ENCODE peak calls at places on chromosome 9, in ten cellular contexts. N, E, B, R, Q, T, P, Y, F and V are unnamed samples.

GRCh38 chr9:124502711-124503702 is 4.2 kb downstream of the NR5A1 start:
- DNase-seq in N (no peak), E (no peak), B (no peak), R (peak), Q (peak), T (no peak), P (peak), Y (no peak), F (no peak), V (no peak)

GRCh38 chr9:125558453-125559084 is 148.4 kb downstream of the MAPKAP1 start:
- DNase-seq in N (peak), E (peak), B (no peak), R (peak), Q (peak), T (no peak), P (no peak), Y (peak), F (peak), V (no peak)

GRCh38 chr9:135037521-135038250 is 49.8 kb upstream of the OLFM1 start:
- DNase-seq in N (no peak), E (no peak), B (no peak), R (no peak), Q (no peak), T (no peak), P (no peak), Y (no peak), F (no peak), V (no peak)

GRCh38 chr9:4324513-4324912 is 24.6 kb upstream of the GLIS3 start:
- DNase-seq in N (no peak), E (peak), B (no peak), R (peak), Q (peak), T (no peak), P (no peak), Y (no peak), F (no peak), V (no peak)

GRCh38 chr9:78695521-78695920 is 398.6 kb downstream of the PSAT1 start:
- DNase-seq in N (no peak), E (no peak), B (no peak), R (no peak), Q (no peak), T (no peak), P (no peak), Y (no peak), F (no peak), V (no peak)

GRCh38 chr9:93663877-93664548 is 87.6 kb downstream of the PHF2 start:
- DNase-seq in N (no peak), E (no peak), B (no peak), R (no peak), Q (no peak), T (no peak), P (peak), Y (no peak), F (no peak), V (no peak)

GRCh38 chr9:96015876-96016686 is 140.6 kb downstream of the ERCC6L2 start:
- DNase-seq in N (peak), E (no peak), B (no peak), R (no peak), Q (no peak), T (no peak), P (no peak), Y (no peak), F (no peak), V (peak)

GRCh38 chr9:114034176-114034575 is 43.9 kb downstream of the AMBP start:
- DNase-seq in N (no peak), E (no peak), B (no peak), R (no peak), Q (no peak), T (no peak), P (no peak), Y (no peak), F (no peak), V (no peak)

GRCh38 chr9:34783951-34784487 is 74.1 kb upstream of the CCL21 start:
- DNase-seq in N (peak), E (no peak), B (no peak), R (no peak), Q (no peak), T (no peak), P (no peak), Y (no peak), F (no peak), V (no peak)

GRCh38 chr9:70868661-70869652 is 252.5 kb downstream of the TRPM3 start:
- DNase-seq in N (no peak), E (no peak), B (no peak), R (peak), Q (peak), T (no peak), P (no peak), Y (no peak), F (no peak), V (no peak)

GRCh38 chr9:114300153-114300845 is 22.6 kb upstream of the ORM1 start:
- DNase-seq in N (no peak), E (no peak), B (no peak), R (no peak), Q (no peak), T (no peak), P (peak), Y (no peak), F (no peak), V (no peak)

GRCh38 chr9:91714020-91714721 is 235.9 kb downstream of the ROR2 start:
- DNase-seq in N (no peak), E (no peak), B (no peak), R (peak), Q (peak), T (peak), P (no peak), Y (peak), F (peak), V (no peak)

GRCh38 chr9:125758986-125759811 is 12.0 kb downstream of the PBX3 start:
- DNase-seq in N (no peak), E (no peak), B (no peak), R (no peak), Q (no peak), T (no peak), P (no peak), Y (no peak), F (no peak), V (no peak)

GRCh38 chr9:75685059-75685458 is 205.4 kb upstream of the PCSK5 start:
- DNase-seq in N (no peak), E (no peak), B (no peak), R (no peak), Q (no peak), T (no peak), P (no peak), Y (no peak), F (no peak), V (no peak)

GRCh38 chr9:83266618-83267543 is 203.9 kb upstream of the RASEF start:
- DNase-seq in N (no peak), E (no peak), B (no peak), R (peak), Q (peak), T (peak), P (no peak), Y (no peak), F (no peak), V (no peak)

GRCh38 chr9:126125177-126125576 is 201.5 kb upstream of the MVB12B start:
- DNase-seq in N (no peak), E (no peak), B (no peak), R (peak), Q (peak), T (no peak), P (no peak), Y (no peak), F (no peak), V (no peak)

GRCh38 chr9:12790883-12791282 is 16.1 kb downstream of the LURAP1L start:
- DNase-seq in N (no peak), E (no peak), B (no peak), R (no peak), Q (no peak), T (no peak), P (no peak), Y (no peak), F (no peak), V (no peak)

GRCh38 chr9:82560457-82560904 is 502.5 kb downstream of the RASEF start:
- DNase-seq in N (no peak), E (no peak), B (no peak), R (no peak), Q (no peak), T (no peak), P (no peak), Y (no peak), F (no peak), V (no peak)

GRCh38 chr9:130894546-130894945 is 2.1 kb downstream of the QRFP start:
- DNase-seq in N (no peak), E (no peak), B (no peak), R (no peak), Q (no peak), T (no peak), P (no peak), Y (no peak), F (no peak), V (no peak)

GRCh38 chr9:125372441-125373226 is 111.0 kb downstream of the GAPVD1 start:
- DNase-seq in N (no peak), E (no peak), B (no peak), R (no peak), Q (no peak), T (no peak), P (no peak), Y (no peak), F (no peak), V (no peak)

GRCh38 chr9:109409998-109410397 is 88.1 kb downstream of the PTPN3 start:
- DNase-seq in N (no peak), E (no peak), B (no peak), R (no peak), Q (no peak), T (no peak), P (no peak), Y (no peak), F (peak), V (no peak)

GRCh38 chr9:123712399-123712798 is 217.5 kb downstream of the DENND1A start:
- DNase-seq in N (no peak), E (no peak), B (no peak), R (peak), Q (no peak), T (no peak), P (no peak), Y (no peak), F (no peak), V (no peak)

GRCh38 chr9:131275332-131276106 is 791 bp downstream of the FAM78A start:
- DNase-seq in N (no peak), E (no peak), B (no peak), R (no peak), Q (no peak), T (peak), P (no peak), Y (no peak), F (no peak), V (no peak)

GRCh38 chr9:110641350-110641749 is 27.2 kb upstream of the MUSK start:
- DNase-seq in N (no peak), E (no peak), B (no peak), R (no peak), Q (peak), T (no peak), P (no peak), Y (no peak), F (no peak), V (no peak)

GRCh38 chr9:136358016-136358415 is 5.5 kb downstream of the DNLZ start:
- DNase-seq in N (no peak), E (no peak), B (no peak), R (no peak), Q (no peak), T (no peak), P (no peak), Y (no peak), F (no peak), V (no peak)

GRCh38 chr9:6549106-6549505 is 96.4 kb downstream of the GLDC start:
- DNase-seq in N (no peak), E (no peak), B (no peak), R (no peak), Q (no peak), T (no peak), P (no peak), Y (no peak), F (no peak), V (no peak)

GRCh38 chr9:89524888-89525385 is 27.0 kb upstream of the SEMA4D start:
- DNase-seq in N (no peak), E (no peak), B (no peak), R (no peak), Q (no peak), T (no peak), P (no peak), Y (no peak), F (no peak), V (no peak)

GRCh38 chr9:16153221-16153620 is 600.4 kb downstream of the CCDC171 start:
- DNase-seq in N (no peak), E (no peak), B (no peak), R (no peak), Q (no peak), T (no peak), P (no peak), Y (no peak), F (no peak), V (no peak)

GRCh38 chr9:16147726-16148125 is 594.9 kb downstream of the CCDC171 start:
- DNase-seq in N (no peak), E (no peak), B (no peak), R (no peak), Q (peak), T (no peak), P (no peak), Y (no peak), F (no peak), V (no peak)

GRCh38 chr9:16150938-16151650 is 598.3 kb downstream of the CCDC171 start:
- DNase-seq in N (peak), E (no peak), B (no peak), R (no peak), Q (no peak), T (no peak), P (no peak), Y (no peak), F (no peak), V (no peak)

GRCh38 chr9:16152276-16153065 is 599.6 kb downstream of the CCDC171 start:
- DNase-seq in N (no peak), E (no peak), B (no peak), R (no peak), Q (peak), T (no peak), P (no peak), Y (no peak), F (no peak), V (no peak)

DNA sequence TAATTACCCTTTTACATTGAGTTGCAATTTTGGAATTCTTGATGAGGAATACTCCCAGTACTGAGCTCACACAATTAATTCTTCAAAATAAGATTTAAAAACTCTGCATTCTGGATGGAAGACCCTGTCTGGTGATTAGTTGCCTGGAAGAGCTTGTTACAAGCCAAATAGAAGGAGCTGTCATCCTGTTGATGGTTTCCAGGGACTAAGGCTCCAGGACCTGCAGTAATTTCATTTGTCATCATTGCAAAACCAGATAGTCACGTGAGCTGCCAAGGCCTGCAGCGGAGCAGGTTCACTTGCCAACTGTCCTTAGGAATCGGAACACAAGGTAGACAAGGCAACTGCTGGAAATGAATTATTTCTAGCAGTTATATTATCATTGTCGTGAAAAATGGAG is 597.7 kb downstream of the CCDC171 start:
- DNase-seq in N (no peak), E (no peak), B (no peak), R (peak), Q (no peak), T (no peak), P (no peak), Y (no peak), F (no peak), V (no peak)
- H3K4me3 ChIP-seq in N (no peak), E (no peak), B (no peak), R (no peak), Q (no peak), T (no peak), P (no peak), Y (no peak), F (no peak), V (no peak)

DNA sequence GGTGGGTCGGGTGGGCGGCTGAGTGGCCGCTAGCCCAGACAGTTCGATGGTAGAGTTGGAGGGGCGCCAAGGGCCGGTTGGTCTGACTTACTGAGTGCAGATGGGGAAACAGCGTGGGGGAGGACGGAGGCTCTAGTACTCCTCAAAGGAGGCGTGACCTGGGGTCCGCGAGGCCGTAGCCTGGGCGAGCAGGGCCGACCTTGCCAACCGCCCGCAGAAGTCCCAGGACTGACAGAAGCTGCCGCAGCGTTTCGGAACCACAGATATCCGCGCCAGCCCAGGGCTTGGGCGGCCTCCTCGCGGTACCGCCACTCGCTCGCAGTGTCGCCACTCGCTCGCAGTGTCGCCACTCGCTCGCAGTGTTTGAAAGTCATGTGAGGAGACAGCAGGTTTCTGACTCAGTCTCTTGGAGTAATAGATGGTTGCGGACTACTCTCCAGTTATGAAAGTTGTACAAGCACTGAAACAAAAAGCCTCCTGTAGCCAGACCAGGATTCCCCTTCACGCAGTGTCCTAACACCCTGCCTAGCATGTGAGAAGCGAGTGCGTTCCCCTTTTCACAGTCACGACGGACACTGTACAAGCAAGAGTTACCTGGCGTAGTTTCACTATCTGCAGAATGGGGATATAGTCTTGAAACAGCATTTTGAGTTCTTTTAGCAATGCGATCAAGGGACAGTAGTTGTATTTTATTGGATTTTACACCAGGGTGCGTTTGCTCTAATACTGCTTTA is 674 bp downstream of the TMEM38B start:
- DNase-seq in N (peak), E (no peak), B (no peak), R (peak), Q (peak), T (peak), P (peak), Y (no peak), F (peak), V (no peak)
- TF ChIP-seq CTCF in N (no peak), E (no peak), B (no peak), R (no peak), Q (no peak), T (no peak), P (no peak), Y (no peak), F (no peak), V (no peak)

GRCh38 chr9:129110740-129111142 is at the start of gene CRAT:
- DNase-seq in N (peak), E (peak), B (peak), R (peak), Q (peak), T (peak), P (peak), Y (peak), F (peak), V (peak)
- H3K4me3 ChIP-seq in N (peak), E (peak), B (peak), R (peak), Q (peak), T (peak), P (peak), Y (peak), F (peak), V (peak)

GRCh38 chr9:37374892-37375291 is 47.6 kb upstream of the GRHPR start:
- DNase-seq in N (peak), E (no peak), B (no peak), R (no peak), Q (no peak), T (no peak), P (no peak), Y (no peak), F (no peak), V (no peak)
- TF ChIP-seq CTCF in N (no peak), E (no peak), B (no peak), R (no peak), Q (no peak), T (no peak), P (no peak), Y (no peak), F (no peak), V (no peak)

DNA sequence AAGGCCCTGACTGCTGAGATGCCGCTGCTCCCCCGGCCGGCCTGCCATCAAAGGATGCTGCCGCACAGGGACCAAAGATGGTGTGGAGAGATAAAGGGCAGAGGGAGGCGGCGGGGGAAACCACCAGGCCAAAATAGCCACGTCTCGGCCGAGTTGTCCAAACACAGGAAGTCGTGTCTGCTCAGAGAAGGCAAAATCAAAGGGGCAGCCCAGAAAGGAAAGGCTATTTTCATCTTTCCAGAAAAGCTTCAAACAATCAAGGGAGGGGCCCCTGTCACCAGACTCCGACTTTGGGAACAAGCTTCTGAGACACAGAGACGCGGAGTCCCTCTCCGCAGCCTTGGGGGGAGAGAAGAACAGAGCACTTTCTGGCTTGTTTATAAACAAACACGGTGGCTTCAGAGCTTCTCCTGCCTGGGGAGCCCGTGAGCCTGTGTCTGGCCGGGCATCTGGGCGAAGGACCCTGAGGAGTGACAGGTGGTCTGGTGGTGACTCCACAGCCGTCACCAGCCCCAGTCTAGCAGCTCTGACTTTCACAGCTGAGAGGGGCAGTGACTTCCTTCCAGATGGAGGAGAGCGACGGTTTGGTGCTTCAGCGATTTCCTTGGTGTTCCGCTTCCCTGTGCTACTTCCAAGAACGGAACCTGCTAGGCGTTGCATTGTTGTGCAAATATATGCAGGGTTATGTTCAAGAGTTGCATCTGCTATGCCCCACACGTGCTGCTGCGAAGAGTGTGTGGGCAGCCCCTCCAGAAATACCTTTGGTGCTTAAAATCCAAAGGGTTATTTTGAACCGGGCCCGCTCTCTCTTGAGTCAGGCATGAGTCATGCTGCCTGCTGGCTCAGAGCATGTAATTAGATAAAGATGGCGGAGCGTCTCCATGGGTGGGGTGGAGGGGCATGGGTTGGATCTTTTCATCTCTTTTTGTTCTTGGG is 24.0 kb downstream of the ADAMTSL2 start:
- DNase-seq in N (peak), E (peak), B (peak), R (peak), Q (peak), T (no peak), P (no peak), Y (peak), F (no peak), V (no peak)
- H3K4me3 ChIP-seq in N (peak), E (no peak), B (peak), R (no peak), Q (no peak), T (peak), P (no peak), Y (peak), F (no peak), V (no peak)

GRCh38 chr9:121700165-121700830 is 48.9 kb downstream of the DAB2IP start:
- DNase-seq in N (no peak), E (no peak), B (no peak), R (peak), Q (peak), T (peak), P (peak), Y (no peak), F (peak), V (no peak)
- TF ChIP-seq CTCF in N (peak), E (peak), B (peak), R (peak), Q (peak), T (peak), P (peak), Y (peak), F (peak), V (peak)